ENCODE peak calls at places on chromosomes 11 and 22, in seven cellular contexts. O, I, U, G, E, Q and C are unnamed samples.

GRCh38 chr11:127332896-127333295 is 332.3 kb upstream of the KIRREL3 start:
- DNase-seq in I (no peak), O (no peak), U (no peak), E (no peak), G (no peak), Q (no peak), C (no peak)

GRCh38 chr11:59556883-59557205 is 45.5 kb downstream of the OR4D9 start:
- DNase-seq in O (no peak), U (no peak), Q (no peak), G (no peak), E (no peak), I (peak; percentile 61), C (no peak)

GRCh38 chr11:46729110-46730027 is 10.4 kb downstream of the F2 start:
- DNase-seq in E (no peak), G (no peak), Q (no peak), U (no peak), I (peak; percentile 38), O (no peak), C (no peak)

GRCh38 chr11:15720460-15720859 is 605.7 kb downstream of the INSC start:
- DNase-seq in U (no peak), Q (no peak), O (no peak), I (no peak), E (no peak), G (no peak), C (no peak)

GRCh38 chr11:65743928-65744698 is 23.5 kb upstream of the RNASEH2C start:
- DNase-seq in Q (no peak), E (no peak), U (peak; percentile 52), G (no peak), I (peak; percentile 42), O (no peak), C (peak; percentile 60)

GRCh38 chr11:66860449-66860831 is 3.6 kb downstream of the LRFN4 start:
- DNase-seq in E (no peak), U (no peak), O (no peak), Q (no peak), G (no peak), I (no peak), C (no peak)

GRCh38 chr11:122864386-122864785 is 18.2 kb upstream of the JHY start:
- DNase-seq in G (no peak), O (no peak), I (no peak), U (no peak), Q (no peak), E (no peak), C (no peak)

GRCh38 chr11:2792376-2793250 is 92.8 kb upstream of the KCNQ1OT1 start:
- DNase-seq in E (no peak), G (no peak), I (no peak), Q (peak; percentile 3), U (no peak), O (no peak), C (peak; percentile 30)

GRCh38 chr11:102831128-102831708 is 12.2 kb downstream of the MMP3 start:
- DNase-seq in U (no peak), Q (no peak), O (peak; percentile 79), G (no peak), I (peak; percentile 93), E (peak; percentile 6), C (peak; percentile 79)

GRCh38 chr11:56705784-56706396 is 7.0 kb downstream of the OR9G1 start:
- DNase-seq in E (no peak), G (no peak), I (no peak), U (no peak), Q (no peak), O (no peak), C (no peak)

GRCh38 chr11:4644233-4644632 is 451 bp downstream of the OR51E1 start:
- DNase-seq in I (no peak), U (no peak), O (no peak), E (no peak), Q (no peak), G (no peak), C (no peak)

GRCh38 chr11:12195773-12196172 is 85.4 kb downstream of the MICAL2 start:
- DNase-seq in U (no peak), O (no peak), Q (no peak), E (no peak), G (no peak), I (no peak), C (no peak)

GRCh38 chr22:47859891-47860290 is 1097.4 kb downstream of the TBC1D22A start:
- DNase-seq in E (no peak), I (no peak), O (no peak), G (no peak), Q (no peak), U (no peak), C (no peak)

GRCh38 chr11:119975561-119976152 is 162.3 kb downstream of the TRIM29 start:
- DNase-seq in G (peak; percentile 41), E (no peak), U (no peak), O (no peak), Q (no peak), I (no peak), C (no peak)

GRCh38 chr11:77401486-77402217 is 72.2 kb downstream of the PAK1 start:
- DNase-seq in U (no peak), G (peak; percentile 5), O (no peak), I (no peak), E (no peak), Q (no peak), C (no peak)

GRCh38 chr11:21177379-21177778 is 508.0 kb downstream of the NELL1 start:
- DNase-seq in I (no peak), U (no peak), Q (no peak), E (no peak), O (no peak), G (no peak), C (no peak)

GRCh38 chr22:49323751-49324415 is 503.8 kb downstream of the BRD1 start:
- DNase-seq in Q (no peak), O (peak; percentile 5), U (no peak), E (no peak), G (no peak), I (no peak), C (no peak)

GRCh38 chr11:2481253-2481652 is 36.4 kb downstream of the KCNQ1 start:
- DNase-seq in E (no peak), I (no peak), U (no peak), Q (no peak), G (no peak), O (no peak), C (no peak)

GRCh38 chr11:102950622-102951081 is 4.9 kb downstream of the MMP13 start:
- DNase-seq in U (no peak), O (no peak), Q (no peak), I (peak; percentile 80), E (no peak), G (no peak), C (no peak)

GRCh38 chr22:45090364-45090960 is 73.3 kb upstream of the NUP50 start:
- DNase-seq in G (no peak), I (peak; percentile 65), Q (no peak), O (no peak), U (no peak), E (no peak), C (peak; percentile 14)

GRCh38 chr11:119991669-119992068 is 146.2 kb downstream of the TRIM29 start:
- DNase-seq in Q (no peak), I (no peak), G (no peak), U (no peak), O (no peak), E (no peak), C (no peak)

GRCh38 chr11:108752297-108752751 is 87.5 kb downstream of the DDX10 start:
- DNase-seq in I (peak; percentile 53), U (no peak), G (no peak), O (no peak), Q (no peak), E (no peak), C (no peak)

GRCh38 chr11:113591122-113591521 is 115.0 kb downstream of the TMPRSS5 start:
- DNase-seq in U (no peak), E (no peak), G (no peak), O (no peak), Q (no peak), I (no peak), C (no peak)

GRCh38 chr11:116871248-116871647 is 33.8 kb upstream of the APOA1 start:
- DNase-seq in O (no peak), G (no peak), U (no peak), E (no peak), I (peak; percentile 95), Q (no peak), C (no peak)

GRCh38 chr11:96002339-96002738 is 78.4 kb upstream of the MTMR2 start:
- DNase-seq in U (no peak), O (no peak), G (no peak), E (no peak), I (peak; percentile 29), Q (no peak), C (no peak)